ENCODE peak calls at places on chromosomes 13 and 19, in seven cellular contexts. A is BE2C, Q is SK-N-MC, U is neuronal stem cell, K is MG63, N is SJSA1, G is thoracic aorta. S is an unnamed sample. For H3K36me3, the result is how much of the 10 kb centered on the place peaks cover.

GRCh38 chr19:16751701-16752100 is 32.1 kb downstream of the NWD1 start:
- DNase-seq in G (no peak), N (no peak), U (no peak), K (no peak), A (no peak), Q (no peak), S (no peak)

GRCh38 chr13:113123226-113124150 is 889 bp downstream of the F10 start:
- DNase-seq in U (no peak), K (no peak), N (peak), A (no peak), Q (no peak), G (no peak), S (no peak)

GRCh38 chr13:114053026-114053425 is 79.2 kb upstream of the C13orf46 start:
- DNase-seq in K (no peak), N (peak), U (no peak), G (no peak), Q (no peak), A (no peak), S (no peak)

GRCh38 chr19:35620001-35620400 is 7.5 kb downstream of the HAUS5 start:
- DNase-seq in N (no peak), A (no peak), Q (no peak), K (no peak), U (no peak), G (no peak), S (no peak)

GRCh38 chr13:22897571-22898314 is 283.0 kb upstream of the SGCG start:
- DNase-seq in K (no peak), U (no peak), N (no peak), G (no peak), A (no peak), Q (no peak), S (no peak)

GRCh38 chr13:113337976-113338375 is 26.0 kb downstream of the GRTP1 start:
- DNase-seq in A (no peak), Q (no peak), G (no peak), N (no peak), K (no peak), U (no peak), S (no peak)

GRCh38 chr13:97261254-97262015 is 39.3 kb downstream of the MBNL2 start:
- DNase-seq in U (no peak), Q (no peak), N (no peak), G (no peak), K (no peak), A (no peak), S (no peak)

GRCh38 chr13:80338781-80339577 is 1.9 kb downstream of the SPRY2 start:
- DNase-seq in Q (no peak), U (peak), A (peak), K (peak), N (peak), G (peak), S (peak)

GRCh38 chr13:77740097-77740496 is 42.6 kb downstream of the SLAIN1 start:
- DNase-seq in U (no peak), G (no peak), Q (no peak), N (no peak), A (no peak), K (no peak), S (no peak)

GRCh38 chr19:52991484-52991883 is 22.2 kb upstream of the ERVV-1 start:
- DNase-seq in Q (no peak), N (peak), K (peak), U (no peak), A (no peak), G (no peak), S (no peak)

GRCh38 chr19:13102666-13103584 is at the start of gene LYL1:
- DNase-seq in G (no peak), N (no peak), Q (no peak), A (peak), U (no peak), K (no peak), S (peak)

GRCh38 chr19:17719730-17720486 is 628 bp downstream of the MAP1S start:
- DNase-seq in N (no peak), A (no peak), G (no peak), U (no peak), Q (no peak), K (no peak), S (no peak)

GRCh38 chr13:50893211-50893852 is 16.3 kb upstream of the RNASEH2B start:
- DNase-seq in U (no peak), Q (peak), A (no peak), G (no peak), K (no peak), N (no peak), S (no peak)

GRCh38 chr19:46760363-46760762 is 14.1 kb upstream of the STRN4 start:
- DNase-seq in Q (no peak), U (no peak), K (no peak), G (no peak), A (no peak), N (no peak), S (no peak)

DNA sequence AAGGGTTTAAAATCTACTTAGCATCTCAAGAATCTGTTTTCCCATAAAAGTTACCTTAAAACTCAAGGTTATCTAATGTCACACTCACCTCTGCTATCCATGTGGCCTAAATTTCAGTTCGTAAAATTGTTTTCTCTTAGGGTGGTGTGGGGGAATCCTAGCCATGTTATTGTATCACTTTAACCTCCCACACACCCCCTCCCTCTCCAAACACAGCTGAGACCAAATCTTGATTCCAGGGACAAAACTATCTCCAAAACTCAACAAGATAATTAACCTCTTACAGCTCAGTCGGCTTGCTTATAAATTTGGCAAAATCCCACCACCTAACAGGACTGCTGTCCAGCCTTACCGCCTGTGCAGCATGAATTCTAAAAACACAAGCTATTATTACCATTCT is 3.8 kb downstream of the CARS2 start:
- DNase-seq in Q (no peak), U (no peak), K (no peak), A (no peak), N (no peak), G (no peak), S (no peak)
- H3K36me3 ChIP-seq in Q (under half), U (half or more), K (half or more), A (under half), N (half or more), G (under half), S (under half)

GRCh38 chr13:32234914-32235313 is 80.2 kb downstream of the ZAR1L start:
- DNase-seq in G (no peak), Q (no peak), N (no peak), U (no peak), K (peak), A (no peak), S (no peak)
- H3K36me3 ChIP-seq in G (under half), Q (under half), N (under half), U (under half), K (under half), A (half or more), S (half or more)

GRCh38 chr13:35826626-35827254 is 304.4 kb downstream of the DCLK1 start:
- DNase-seq in N (no peak), A (no peak), Q (no peak), G (no peak), U (no peak), K (no peak), S (no peak)
- H3K36me3 ChIP-seq in N (under half), A (under half), Q (under half), G (under half), U (under half), K (under half), S (under half)

GRCh38 chr19:4099054-4099764 is 24.7 kb downstream of the MAP2K2 start:
- DNase-seq in A (no peak), G (no peak), Q (no peak), U (no peak), N (no peak), K (no peak), S (no peak)
- H3K36me3 ChIP-seq in A (half or more), G (under half), Q (under half), U (half or more), N (half or more), K (under half), S (half or more)

DNA sequence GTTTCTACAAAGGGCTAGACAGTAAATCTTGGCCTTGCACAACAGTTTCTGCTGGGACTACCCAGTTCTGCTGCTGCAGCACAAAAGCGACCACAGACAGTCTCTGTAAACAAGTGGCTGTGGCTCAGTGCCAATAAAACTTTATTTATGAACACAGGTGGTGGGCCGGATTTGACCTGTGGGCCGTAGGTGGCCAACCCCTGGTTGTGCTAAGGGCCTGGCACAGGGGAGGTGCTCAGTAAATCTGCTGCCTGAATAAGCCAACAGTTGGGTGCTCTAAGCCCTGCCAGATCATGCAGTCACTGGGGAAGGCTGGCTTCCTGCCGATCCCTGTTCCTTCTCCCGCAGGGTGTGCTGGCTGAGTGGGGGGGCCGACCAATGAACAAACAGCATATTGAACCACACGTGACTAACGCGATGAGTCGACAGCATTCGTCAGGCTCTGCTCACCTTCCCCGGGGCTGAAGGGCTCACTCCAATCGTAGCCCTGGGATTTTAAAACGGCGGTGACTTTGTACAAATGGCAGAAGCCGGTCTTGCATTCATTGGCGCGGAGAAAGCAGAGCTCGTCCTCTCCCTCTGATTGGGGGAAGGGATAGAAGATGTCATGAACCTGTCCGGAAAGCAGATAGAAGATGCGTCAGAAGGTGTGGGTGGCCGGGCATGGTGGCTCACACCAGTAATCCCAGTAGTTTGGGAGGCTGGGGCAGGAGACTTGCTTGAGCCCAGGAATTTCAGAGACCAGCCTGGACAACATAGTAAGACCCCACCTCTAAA is 24.3 kb upstream of the MYDGF start:
- DNase-seq in Q (peak), A (peak), K (peak), G (no peak), U (no peak), N (peak), S (peak)
- H3K36me3 ChIP-seq in Q (under half), A (half or more), K (under half), G (half or more), U (half or more), N (half or more), S (half or more)

DNA sequence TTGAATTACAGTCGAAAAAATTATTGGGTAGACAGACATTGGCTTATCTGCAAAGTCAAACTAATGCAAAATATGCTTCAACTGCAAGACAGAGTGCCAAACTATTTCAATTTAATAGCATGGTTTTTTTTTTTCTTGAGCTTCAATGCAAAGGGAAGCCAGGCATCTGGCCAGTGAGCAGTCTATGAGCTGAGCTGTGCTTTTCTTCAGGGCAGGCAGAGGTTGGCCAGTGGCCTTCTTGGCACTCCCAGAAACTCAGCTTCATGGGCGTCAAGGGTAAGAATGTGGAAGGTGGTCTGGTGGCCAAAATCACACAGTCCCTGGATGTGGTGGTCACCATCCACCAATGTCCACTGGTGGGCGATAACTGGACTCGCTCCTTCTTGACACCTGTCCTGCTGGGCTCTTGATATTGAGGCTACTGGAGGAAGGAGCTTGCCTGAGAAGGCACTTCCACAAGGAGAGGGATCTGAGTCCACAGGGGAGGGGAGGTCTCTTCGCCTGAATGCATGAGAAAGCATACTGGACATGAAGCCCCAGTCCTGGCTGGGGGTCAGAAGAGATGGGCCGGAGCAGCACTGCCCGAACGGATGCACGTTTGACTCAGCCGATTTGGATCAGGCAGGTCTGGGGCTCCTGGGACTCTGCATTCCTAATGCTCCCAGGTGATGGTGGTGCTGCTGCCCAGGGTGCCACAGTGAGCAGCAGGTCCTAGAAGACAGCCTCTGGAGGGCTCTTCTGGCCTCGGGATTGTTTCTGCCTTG is 17.1 kb downstream of the COL4A2 start:
- DNase-seq in U (no peak), N (peak), Q (no peak), K (peak), A (no peak), G (no peak), S (no peak)
- H3K36me3 ChIP-seq in U (under half), N (under half), Q (under half), K (under half), A (under half), G (under half), S (under half)

DNA sequence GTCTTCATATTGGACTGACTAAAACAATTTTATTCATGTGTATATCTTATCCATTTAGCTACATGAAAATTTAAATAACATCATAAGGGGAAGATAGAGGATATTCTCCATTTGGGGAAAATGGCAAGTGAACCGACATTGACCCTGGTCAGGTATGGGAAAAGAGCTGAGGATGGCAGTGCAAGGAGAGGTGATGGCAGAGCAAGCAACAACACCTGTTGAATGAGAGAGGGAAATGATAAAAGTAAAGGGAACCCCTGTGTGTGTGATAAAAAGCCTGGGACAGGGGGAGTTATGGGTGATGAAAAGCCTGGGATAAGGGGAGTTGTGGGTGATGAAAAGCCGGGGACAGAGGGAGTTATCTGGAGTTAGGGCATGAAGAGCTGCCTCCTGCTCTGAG is 4.0 kb downstream of the CLC start:
- DNase-seq in U (no peak), N (no peak), K (no peak), A (no peak), G (no peak), Q (no peak), S (no peak)
- H3K36me3 ChIP-seq in U (under half), N (under half), K (under half), A (under half), G (under half), Q (under half), S (under half)

GRCh38 chr19:38705197-38706019 is 38.9 kb downstream of the CAPN12 start:
- DNase-seq in K (no peak), N (no peak), U (no peak), A (no peak), G (no peak), Q (no peak), S (no peak)

GRCh38 chr19:38701455-38702063 is 42.7 kb downstream of the CAPN12 start:
- DNase-seq in N (no peak), U (no peak), Q (no peak), G (no peak), A (no peak), K (peak), S (no peak)

GRCh38 chr19:38704488-38705026 is 39.7 kb downstream of the CAPN12 start:
- DNase-seq in N (no peak), Q (no peak), A (no peak), K (no peak), G (no peak), U (no peak), S (no peak)

GRCh38 chr19:38702278-38702677 is 42.0 kb downstream of the CAPN12 start:
- DNase-seq in Q (no peak), K (no peak), U (no peak), A (no peak), G (no peak), N (no peak), S (no peak)

GRCh38 chr19:38703509-38703908 is 40.8 kb downstream of the CAPN12 start:
- DNase-seq in Q (no peak), A (no peak), G (no peak), K (no peak), U (no peak), N (no peak), S (no peak)
- H3K36me3 ChIP-seq in Q (under half), A (half or more), G (half or more), K (half or more), U (half or more), N (half or more), S (under half)

GRCh38 chr13:93238711-93239110 is 12.1 kb downstream of the GPC6 start:
- DNase-seq in A (no peak), U (no peak), N (no peak), Q (no peak), K (no peak), G (no peak), S (no peak)
- H3K36me3 ChIP-seq in A (under half), U (under half), N (under half), Q (under half), K (under half), G (under half), S (under half)

DNA sequence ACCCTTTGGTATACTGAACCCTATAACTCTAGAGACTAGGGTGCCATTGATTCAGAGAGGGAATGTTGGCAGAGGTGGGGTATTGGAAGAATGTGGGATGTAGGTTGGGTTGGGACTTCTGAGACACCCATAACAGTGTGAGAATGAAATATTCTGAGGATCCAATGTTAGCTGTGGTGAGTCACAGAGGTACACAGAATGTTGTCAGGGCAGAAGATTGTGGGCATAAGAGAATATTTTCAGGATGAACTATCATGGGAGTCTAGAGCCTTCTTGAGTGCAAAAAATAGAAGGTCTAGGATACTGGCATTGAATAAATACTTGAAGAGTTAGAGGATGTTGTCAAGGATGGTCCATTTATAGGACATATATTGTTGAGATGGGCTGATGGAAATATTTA is 9.0 kb downstream of the KLK13 start:
- DNase-seq in N (no peak), A (no peak), U (no peak), G (no peak), K (no peak), Q (no peak), S (no peak)
- H3K36me3 ChIP-seq in N (under half), A (under half), U (under half), G (under half), K (under half), Q (under half), S (under half)